ENCODE peak calls at places on chromosomes 12 and 14, in six cellular contexts. One of them, this sample, is unnamed.

GRCh38 chr14:90654831-90655276 is 161.4 kb downstream of the TTC7B start:
- DNase-seq in tibial nerve: no peak
- DNase-seq in psoas muscle: no peak
- DNase-seq in transverse colon: no peak
- DNase-seq in RWPE1: no peak
- DNase-seq in adrenal gland: peak
- DNase-seq in this sample: peak

GRCh38 chr12:131403676-131404075 is 307.2 kb upstream of the SFSWAP start:
- DNase-seq in adrenal gland: no peak
- DNase-seq in transverse colon: no peak
- DNase-seq in RWPE1: no peak
- DNase-seq in tibial nerve: no peak
- DNase-seq in psoas muscle: no peak
- DNase-seq in this sample: no peak

GRCh38 chr14:91573894-91574837 is 64.1 kb upstream of the PPP4R3A start:
- DNase-seq in psoas muscle: peak
- DNase-seq in RWPE1: peak
- DNase-seq in transverse colon: peak
- DNase-seq in tibial nerve: no peak
- DNase-seq in adrenal gland: peak
- DNase-seq in this sample: peak

GRCh38 chr14:42911642-42912041 is 1305.0 kb downstream of the LRFN5 start:
- DNase-seq in RWPE1: no peak
- DNase-seq in adrenal gland: no peak
- DNase-seq in tibial nerve: no peak
- DNase-seq in transverse colon: no peak
- DNase-seq in psoas muscle: no peak
- DNase-seq in this sample: no peak

GRCh38 chr12:47876404-47876960 is 28.3 kb downstream of the VDR start:
- DNase-seq in RWPE1: peak
- DNase-seq in psoas muscle: no peak
- DNase-seq in transverse colon: no peak
- DNase-seq in tibial nerve: no peak
- DNase-seq in adrenal gland: no peak
- DNase-seq in this sample: no peak

GRCh38 chr14:95211721-95212504 is 54.6 kb upstream of the DICER1 start:
- DNase-seq in RWPE1: no peak
- DNase-seq in transverse colon: peak
- DNase-seq in tibial nerve: no peak
- DNase-seq in psoas muscle: no peak
- DNase-seq in adrenal gland: no peak
- DNase-seq in this sample: no peak

GRCh38 chr12:131260970-131261369 is 307.3 kb downstream of the ADGRD1 start:
- DNase-seq in psoas muscle: no peak
- DNase-seq in transverse colon: no peak
- DNase-seq in RWPE1: no peak
- DNase-seq in adrenal gland: no peak
- DNase-seq in tibial nerve: no peak
- DNase-seq in this sample: no peak

GRCh38 chr12:11695321-11695720 is 45.8 kb downstream of the ETV6 start:
- DNase-seq in psoas muscle: no peak
- DNase-seq in adrenal gland: peak
- DNase-seq in transverse colon: no peak
- DNase-seq in tibial nerve: no peak
- DNase-seq in RWPE1: no peak
- DNase-seq in this sample: no peak

GRCh38 chr12:101414533-101415119 is 7.1 kb upstream of the ARL1 start:
- DNase-seq in transverse colon: peak
- DNase-seq in tibial nerve: no peak
- DNase-seq in RWPE1: peak
- DNase-seq in adrenal gland: peak
- DNase-seq in psoas muscle: no peak
- DNase-seq in this sample: peak

GRCh38 chr12:22625671-22626251 is 790 bp downstream of the ETNK1 start:
- DNase-seq in adrenal gland: peak
- DNase-seq in psoas muscle: no peak
- DNase-seq in transverse colon: peak
- DNase-seq in tibial nerve: peak
- DNase-seq in RWPE1: peak
- DNase-seq in this sample: peak

GRCh38 chr14:71497645-71498086 is 434.6 kb upstream of the RGS6 start:
- DNase-seq in tibial nerve: no peak
- DNase-seq in RWPE1: no peak
- DNase-seq in transverse colon: no peak
- DNase-seq in adrenal gland: no peak
- DNase-seq in psoas muscle: no peak
- DNase-seq in this sample: peak

GRCh38 chr14:22803575-22803974 is 11.7 kb downstream of the SLC7A7 start:
- DNase-seq in RWPE1: no peak
- DNase-seq in psoas muscle: no peak
- DNase-seq in transverse colon: no peak
- DNase-seq in adrenal gland: no peak
- DNase-seq in tibial nerve: no peak
- DNase-seq in this sample: no peak

GRCh38 chr12:110780448-110780847 is 37.8 kb upstream of the PPP1CC start:
- DNase-seq in psoas muscle: no peak
- DNase-seq in adrenal gland: no peak
- DNase-seq in tibial nerve: no peak
- DNase-seq in transverse colon: no peak
- DNase-seq in RWPE1: no peak
- DNase-seq in this sample: no peak

GRCh38 chr14:58826845-58827686 is 189.3 kb downstream of the DACT1 start:
- DNase-seq in psoas muscle: no peak
- DNase-seq in adrenal gland: no peak
- DNase-seq in transverse colon: no peak
- DNase-seq in RWPE1: no peak
- DNase-seq in tibial nerve: no peak
- DNase-seq in this sample: no peak
- TF ChIP-seq CTCF in psoas muscle: peak
- TF ChIP-seq CTCF in adrenal gland: no peak
- TF ChIP-seq CTCF in transverse colon: peak
- TF ChIP-seq CTCF in RWPE1: no peak
- TF ChIP-seq CTCF in tibial nerve: no peak
- TF ChIP-seq CTCF in this sample: peak

GRCh38 chr14:55711171-55711811 is 131.3 kb downstream of the KTN1 start:
- DNase-seq in adrenal gland: no peak
- DNase-seq in tibial nerve: no peak
- DNase-seq in psoas muscle: no peak
- DNase-seq in RWPE1: no peak
- DNase-seq in transverse colon: no peak
- DNase-seq in this sample: peak
- H3K27ac ChIP-seq in adrenal gland: no peak
- H3K27ac ChIP-seq in tibial nerve: no peak
- H3K27ac ChIP-seq in psoas muscle: no peak
- H3K27ac ChIP-seq in RWPE1: no peak
- H3K27ac ChIP-seq in transverse colon: no peak
- H3K27ac ChIP-seq in this sample: no peak

GRCh38 chr12:5155866-5156265 is 112.2 kb downstream of the KCNA5 start:
- DNase-seq in RWPE1: no peak
- DNase-seq in tibial nerve: no peak
- DNase-seq in psoas muscle: no peak
- DNase-seq in transverse colon: no peak
- DNase-seq in adrenal gland: no peak
- DNase-seq in this sample: no peak

GRCh38 chr12:5148880-5149279 is 105.2 kb downstream of the KCNA5 start:
- DNase-seq in adrenal gland: no peak
- DNase-seq in transverse colon: no peak
- DNase-seq in psoas muscle: no peak
- DNase-seq in tibial nerve: no peak
- DNase-seq in RWPE1: no peak
- DNase-seq in this sample: no peak

DNA sequence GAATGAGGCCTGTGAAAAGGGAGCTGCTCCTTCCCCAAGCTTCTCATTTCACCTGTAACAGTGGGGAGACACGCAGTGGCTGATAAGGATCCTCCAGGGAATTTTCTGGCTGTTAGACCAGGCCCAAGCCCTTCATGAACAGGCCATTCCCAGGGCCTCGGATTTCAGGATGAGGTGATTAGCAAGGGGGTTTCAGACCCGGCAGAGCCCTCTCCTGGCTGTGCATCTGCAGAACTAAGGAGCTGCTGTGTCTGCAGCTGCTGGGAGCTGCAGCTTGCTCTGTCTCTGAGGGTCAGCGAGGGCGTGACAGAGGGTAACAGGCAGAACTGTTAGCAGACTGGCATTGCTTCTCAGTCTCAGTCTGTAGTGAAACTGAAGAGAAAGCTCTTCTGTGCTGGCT is 110.4 kb downstream of the KCNA5 start:
- DNase-seq in tibial nerve: no peak
- DNase-seq in transverse colon: no peak
- DNase-seq in RWPE1: no peak
- DNase-seq in adrenal gland: no peak
- DNase-seq in psoas muscle: no peak
- DNase-seq in this sample: no peak
- TF ChIP-seq CTCF in tibial nerve: no peak
- TF ChIP-seq CTCF in transverse colon: no peak
- TF ChIP-seq CTCF in RWPE1: no peak
- TF ChIP-seq CTCF in adrenal gland: no peak
- TF ChIP-seq CTCF in psoas muscle: no peak
- TF ChIP-seq CTCF in this sample: no peak

GRCh38 chr12:54000105-54000773 is at the start of gene HOXC9:
- DNase-seq in adrenal gland: peak
- DNase-seq in tibial nerve: no peak
- DNase-seq in RWPE1: no peak
- DNase-seq in transverse colon: no peak
- DNase-seq in psoas muscle: peak
- DNase-seq in this sample: no peak

GRCh38 chr12:54000774-54001114 is 783 bp downstream of the HOXC9 start:
- DNase-seq in psoas muscle: no peak
- DNase-seq in RWPE1: no peak
- DNase-seq in tibial nerve: no peak
- DNase-seq in transverse colon: no peak
- DNase-seq in adrenal gland: no peak
- DNase-seq in this sample: no peak

GRCh38 chr12:53998174-53998899 is 1.6 kb upstream of the HOXC9 start:
- DNase-seq in transverse colon: no peak
- DNase-seq in RWPE1: no peak
- DNase-seq in adrenal gland: no peak
- DNase-seq in psoas muscle: peak
- DNase-seq in tibial nerve: no peak
- DNase-seq in this sample: no peak

GRCh38 chr12:53998900-53999236 is 1.1 kb upstream of the HOXC9 start:
- DNase-seq in adrenal gland: no peak
- DNase-seq in tibial nerve: no peak
- DNase-seq in RWPE1: no peak
- DNase-seq in transverse colon: no peak
- DNase-seq in psoas muscle: peak
- DNase-seq in this sample: no peak

DNA sequence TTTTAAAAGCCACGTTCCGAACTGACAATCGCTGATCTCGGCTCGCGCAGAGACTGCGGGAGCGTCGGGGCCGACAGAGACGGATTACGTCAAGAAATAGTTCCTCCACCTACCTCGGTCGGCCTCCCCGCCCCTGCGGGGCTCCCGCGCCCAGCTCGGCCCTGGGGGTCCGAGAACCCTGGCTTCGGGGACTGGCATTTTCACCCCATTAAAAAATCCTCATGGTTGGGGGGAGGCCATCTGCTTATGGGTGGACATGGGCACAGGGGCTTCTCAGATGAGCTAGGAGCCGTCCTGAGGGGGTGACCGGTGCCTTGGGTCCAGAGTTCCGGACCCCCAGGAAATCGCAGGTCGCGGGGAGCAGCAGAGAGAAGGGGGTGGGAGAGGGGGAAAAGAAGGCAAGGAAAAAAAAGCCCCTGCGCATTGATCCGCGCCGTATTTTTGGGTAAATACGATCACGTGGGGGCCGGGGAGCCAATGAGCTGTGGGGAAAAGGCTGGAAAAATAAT is 311 bp upstream of the HOXC9 start:
- DNase-seq in transverse colon: no peak
- DNase-seq in psoas muscle: peak
- DNase-seq in adrenal gland: peak
- DNase-seq in tibial nerve: no peak
- DNase-seq in RWPE1: peak
- DNase-seq in this sample: no peak
- H3K27ac ChIP-seq in transverse colon: peak
- H3K27ac ChIP-seq in psoas muscle: peak
- H3K27ac ChIP-seq in adrenal gland: no peak
- H3K27ac ChIP-seq in tibial nerve: peak
- H3K27ac ChIP-seq in RWPE1: peak
- H3K27ac ChIP-seq in this sample: no peak

GRCh38 chr14:61662437-61663311 is 32.6 kb upstream of the HIF1A start:
- DNase-seq in adrenal gland: no peak
- DNase-seq in RWPE1: peak
- DNase-seq in tibial nerve: no peak
- DNase-seq in transverse colon: peak
- DNase-seq in psoas muscle: no peak
- DNase-seq in this sample: peak
- TF ChIP-seq CTCF in adrenal gland: no peak
- TF ChIP-seq CTCF in RWPE1: no peak
- TF ChIP-seq CTCF in tibial nerve: no peak
- TF ChIP-seq CTCF in transverse colon: no peak
- TF ChIP-seq CTCF in psoas muscle: no peak
- TF ChIP-seq CTCF in this sample: no peak

GRCh38 chr14:99602788-99603415 is 1.1 kb downstream of the CCDC85C start:
- DNase-seq in RWPE1: no peak
- DNase-seq in tibial nerve: no peak
- DNase-seq in psoas muscle: no peak
- DNase-seq in transverse colon: no peak
- DNase-seq in adrenal gland: no peak
- DNase-seq in this sample: no peak

GRCh38 chr14:99604766-99605298 is 825 bp upstream of the CCDC85C start:
- DNase-seq in tibial nerve: no peak
- DNase-seq in transverse colon: peak
- DNase-seq in RWPE1: peak
- DNase-seq in adrenal gland: peak
- DNase-seq in psoas muscle: no peak
- DNase-seq in this sample: no peak

GRCh38 chr14:99603471-99603933 is 505 bp downstream of the CCDC85C start:
- DNase-seq in psoas muscle: no peak
- DNase-seq in transverse colon: peak
- DNase-seq in adrenal gland: no peak
- DNase-seq in RWPE1: no peak
- DNase-seq in tibial nerve: no peak
- DNase-seq in this sample: no peak

GRCh38 chr14:99605299-99605961 is 1.4 kb upstream of the CCDC85C start:
- DNase-seq in tibial nerve: no peak
- DNase-seq in transverse colon: peak
- DNase-seq in adrenal gland: peak
- DNase-seq in psoas muscle: peak
- DNase-seq in RWPE1: peak
- DNase-seq in this sample: no peak

DNA sequence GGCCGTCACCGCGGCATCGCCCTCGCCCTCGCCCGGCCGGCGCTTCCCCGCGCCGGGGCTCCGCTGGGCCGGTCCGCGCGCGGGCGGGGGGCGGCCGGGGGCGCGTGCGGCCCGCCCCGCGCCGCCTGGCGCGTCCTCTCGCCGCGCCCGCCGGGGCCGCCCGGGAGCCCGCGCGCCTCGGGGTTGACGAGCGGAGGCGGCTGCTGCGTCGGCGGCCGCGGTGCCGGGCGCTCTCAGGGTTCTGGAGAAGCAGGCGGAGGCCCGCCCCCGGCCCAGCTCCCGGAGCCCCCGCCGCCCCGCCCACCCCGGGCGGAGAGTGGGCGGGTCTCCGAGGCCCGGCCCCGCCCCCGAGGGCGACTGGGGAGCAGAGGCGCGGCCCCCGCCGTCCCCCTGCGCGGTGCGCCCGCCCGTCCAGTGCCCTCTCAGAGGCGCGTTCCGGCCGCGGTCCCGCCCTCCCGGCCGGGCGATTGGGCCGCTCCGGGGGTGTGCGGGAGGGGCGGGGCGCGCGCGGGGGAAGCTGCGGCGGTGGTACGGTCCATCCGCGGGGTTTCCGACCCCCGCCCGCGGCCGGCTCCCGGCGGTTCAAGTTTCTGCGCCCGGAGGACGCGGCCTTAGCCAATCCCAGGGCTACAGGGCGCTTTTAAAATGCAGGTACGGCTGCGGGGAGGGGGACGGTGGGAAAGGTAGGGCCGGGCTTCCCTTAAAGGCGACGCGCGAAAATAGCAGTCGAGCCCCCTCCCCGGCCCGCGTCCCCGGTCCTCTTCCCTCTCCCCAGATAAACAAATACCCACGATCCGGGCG is at the start of gene CCDC85C:
- DNase-seq in RWPE1: peak
- DNase-seq in transverse colon: peak
- DNase-seq in adrenal gland: peak
- DNase-seq in psoas muscle: peak
- DNase-seq in tibial nerve: peak
- DNase-seq in this sample: peak
- H3K27ac ChIP-seq in RWPE1: peak
- H3K27ac ChIP-seq in transverse colon: peak
- H3K27ac ChIP-seq in adrenal gland: peak
- H3K27ac ChIP-seq in psoas muscle: peak
- H3K27ac ChIP-seq in tibial nerve: peak
- H3K27ac ChIP-seq in this sample: no peak